ENCODE peak calls at places on chromosomes 1 and 21, in six cellular contexts. L, O, B, A, J and W are unnamed samples.

GRCh38 chr1:39491146-39491921 is at the start of gene BMP8A:
- DNase-seq in A (no peak), J (peak; percentile 81), O (no peak), L (peak; percentile 66), B (no peak), W (peak; percentile 72)

GRCh38 chr1:212967767-212968166 is 17.4 kb downstream of the VASH2 start:
- DNase-seq in A (no peak), J (no peak), L (peak; percentile 64), B (no peak), O (peak; percentile 42), W (peak; percentile 30)

GRCh38 chr1:244964112-244964971 is 100.0 kb upstream of the HNRNPU start:
- DNase-seq in B (no peak), O (peak; percentile 78), A (no peak), L (peak; percentile 84), J (peak; percentile 52), W (peak; percentile 42)

GRCh38 chr1:174998569-174999215 is 1.1 kb upstream of the CACYBP start:
- DNase-seq in L (peak; percentile 52), O (peak; percentile 25), J (peak; percentile 38), A (no peak), B (no peak), W (peak; percentile 23)

GRCh38 chr1:58931024-58931423 is 147.2 kb upstream of the JUN start:
- DNase-seq in B (no peak), L (no peak), J (no peak), O (no peak), A (no peak), W (no peak)

GRCh38 chr1:75630998-75631397 is 20.1 kb upstream of the SLC44A5 start:
- DNase-seq in A (no peak), B (no peak), J (no peak), L (no peak), O (no peak), W (no peak)

GRCh38 chr21:45035477-45035848 is 38.9 kb upstream of the ADARB1 start:
- DNase-seq in J (no peak), L (no peak), O (no peak), A (no peak), B (peak; percentile 19), W (no peak)

GRCh38 chr21:45421846-45422775 is 17.1 kb downstream of the COL18A1 start:
- DNase-seq in B (no peak), L (no peak), O (no peak), J (no peak), A (no peak), W (no peak)

GRCh38 chr1:14976260-14976659 is 177.3 kb upstream of the TMEM51 start:
- DNase-seq in L (no peak), O (no peak), A (no peak), B (no peak), J (no peak), W (no peak)

GRCh38 chr1:234120327-234120944 is 216.0 kb downstream of the SLC35F3 start:
- DNase-seq in A (no peak), B (no peak), O (no peak), L (no peak), J (no peak), W (no peak)

GRCh38 chr1:185393205-185393604 is 76.2 kb upstream of the IVNS1ABP start:
- DNase-seq in O (no peak), B (no peak), J (no peak), L (no peak), A (no peak), W (no peak)

GRCh38 chr1:162113419-162113818 is 43.9 kb downstream of the NOS1AP start:
- DNase-seq in B (no peak), O (no peak), J (no peak), A (no peak), L (no peak), W (no peak)

GRCh38 chr1:105072850-105073249 is 1323.2 kb downstream of the AMY1C start:
- DNase-seq in A (no peak), B (no peak), L (no peak), J (no peak), O (no peak), W (peak; percentile 13)

GRCh38 chr1:12404918-12405317 is 175.1 kb downstream of the VPS13D start:
- DNase-seq in A (no peak), L (no peak), O (no peak), B (no peak), J (peak; percentile 22), W (no peak)

GRCh38 chr1:31663622-31664452 is 19.2 kb upstream of the PEF1 start:
- DNase-seq in J (peak; percentile 66), O (peak; percentile 25), A (peak; percentile 57), L (peak; percentile 68), B (peak; percentile 59), W (peak; percentile 55)

GRCh38 chr21:24118738-24119470 is 1488.4 kb downstream of the MRPL39 start:
- DNase-seq in L (no peak), O (peak; percentile 33), J (no peak), B (no peak), A (no peak), W (no peak)

GRCh38 chr1:53311104-53311908 is 16.6 kb downstream of the LRP8 start:
- DNase-seq in B (no peak), J (no peak), O (no peak), L (no peak), A (no peak), W (no peak)

GRCh38 chr1:79716481-79716880 is 710.0 kb upstream of the ADGRL4 start:
- DNase-seq in O (peak; percentile 9), L (peak; percentile 57), J (no peak), A (no peak), B (no peak), W (no peak)

DNA sequence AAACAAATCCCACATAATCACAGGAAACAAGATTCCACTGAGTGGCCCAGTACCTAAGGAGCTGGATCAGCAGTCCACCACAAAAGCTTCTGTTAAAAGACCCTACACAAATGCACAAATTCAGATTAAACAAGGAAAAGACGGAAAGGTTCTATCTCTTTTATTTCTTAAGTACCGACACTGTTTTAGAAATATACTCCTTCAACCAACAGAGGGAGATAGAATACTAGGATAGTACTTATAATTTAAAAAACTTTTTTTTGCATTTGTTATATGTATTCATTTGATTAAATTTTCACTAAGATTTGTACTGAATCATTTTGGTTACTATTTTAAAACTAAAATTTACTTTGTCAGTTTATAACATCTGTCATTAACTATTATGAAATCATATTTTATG is 12.5 kb downstream of the CDC7 start:
- DNase-seq in J (peak; percentile 12), O (no peak), A (no peak), L (peak; percentile 45), B (no peak), W (no peak)
- TF ChIP-seq CTCF in J (peak; percentile 34), O (peak; percentile 25), A (no peak), L (no peak), B (peak; percentile 52), W (no peak)

GRCh38 chr1:24385160-24385939 is 28.2 kb downstream of the STPG1 start:
- DNase-seq in A (no peak), J (peak; percentile 20), B (no peak), L (no peak), O (peak; percentile 51), W (no peak)
- TF ChIP-seq CTCF in A (no peak), J (peak; percentile 46), B (no peak), L (peak; percentile 41), O (peak; percentile 78), W (peak; percentile 29)

DNA sequence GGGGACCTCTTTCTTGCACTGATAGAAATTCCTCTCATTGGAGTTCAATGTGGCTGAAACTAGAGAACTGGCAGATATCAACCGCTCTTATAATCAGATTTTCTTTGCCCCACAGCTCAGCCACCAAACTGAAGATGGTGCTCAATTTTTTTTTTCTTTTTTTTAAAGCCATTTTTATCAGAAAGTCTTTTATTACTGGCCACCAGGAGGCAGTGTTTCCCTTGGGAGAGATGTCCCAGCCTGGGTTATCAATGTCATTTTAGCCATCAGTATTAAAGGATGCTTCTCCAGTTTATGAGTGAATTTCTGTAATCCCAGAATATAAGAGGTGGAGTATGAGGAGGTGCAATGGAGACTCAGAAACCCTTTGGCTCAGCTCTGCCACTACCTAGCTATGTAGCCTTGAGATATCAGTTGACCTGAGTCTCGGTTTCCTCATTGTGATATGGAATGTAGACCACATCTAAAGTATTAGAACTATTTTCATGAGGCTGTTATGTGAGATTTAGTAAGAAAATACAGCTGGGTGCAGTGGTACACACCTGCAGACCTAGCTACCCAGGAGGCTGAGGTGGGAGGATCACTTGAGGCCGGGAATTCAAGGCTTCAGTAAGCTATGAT is 27.6 kb downstream of the CD244 start:
- DNase-seq in B (no peak), A (no peak), L (peak; percentile 69), J (peak; percentile 79), O (peak; percentile 11), W (peak; percentile 30)
- TF ChIP-seq CTCF in B (peak; percentile 41), A (no peak), L (peak; percentile 55), J (peak; percentile 60), O (peak; percentile 66), W (peak; percentile 66)

DNA sequence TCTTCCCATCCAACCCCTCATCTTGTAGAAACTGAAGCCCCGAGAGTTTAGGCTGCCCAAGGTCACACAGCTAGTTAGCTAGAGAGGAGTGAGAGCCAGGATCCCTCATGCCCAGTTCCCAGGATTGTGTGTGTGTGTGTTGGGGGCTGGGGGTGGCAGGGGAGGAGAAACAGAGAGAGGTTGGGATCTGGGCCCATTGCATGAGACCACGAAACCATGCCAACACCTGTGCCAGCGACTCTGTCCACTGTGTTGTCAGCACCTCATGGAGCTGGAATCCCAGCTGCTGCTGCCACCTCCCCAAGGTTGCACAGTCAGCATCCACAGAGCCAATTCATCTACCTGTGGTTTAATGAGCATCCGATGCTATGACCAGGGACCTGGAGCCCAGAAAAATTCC is 115.4 kb upstream of the ZC3H12A start:
- DNase-seq in O (no peak), A (no peak), L (no peak), B (no peak), J (no peak), W (no peak)
- TF ChIP-seq CTCF in O (no peak), A (no peak), L (no peak), B (no peak), J (no peak), W (no peak)

DNA sequence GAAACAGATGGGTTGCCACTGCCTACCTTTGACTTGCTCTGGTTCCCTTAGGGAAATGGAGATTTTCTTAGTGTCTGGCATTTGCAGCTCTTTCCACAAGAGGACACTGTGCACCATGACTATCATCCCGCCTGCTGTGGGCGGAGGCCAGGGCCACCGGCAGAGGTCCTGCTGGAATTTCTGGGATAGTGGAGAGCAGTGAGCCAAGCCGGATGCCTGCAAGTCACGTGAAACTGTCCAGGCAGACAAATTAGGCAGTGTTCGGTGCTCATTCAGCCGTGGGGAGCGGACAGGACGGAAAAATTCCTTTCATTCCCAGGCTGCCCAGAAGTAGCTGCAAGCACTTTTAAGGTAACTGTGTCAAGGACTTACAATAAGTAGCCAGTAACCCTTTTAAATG is 43.4 kb downstream of the IGSF5 start:
- DNase-seq in O (peak; percentile 23), L (peak; percentile 21), J (peak; percentile 87), B (peak; percentile 38), A (peak; percentile 23), W (peak; percentile 63)
- TF ChIP-seq CTCF in O (peak; percentile 79), L (peak; percentile 58), J (peak; percentile 60), B (peak; percentile 82), A (no peak), W (peak; percentile 76)